ENCODE peak calls at places on chromosomes 2 and 18, in four cellular contexts. K is uterus, B is fibroblast of lung, C is NB4. H is an unnamed sample.

GRCh38 chr2:200051621-200051945 is 96.2 kb downstream of the MAIP1 start:
- DNase-seq in K (no peak), C (no peak), B (peak), H (no peak)

GRCh38 chr2:239159476-239159911 is 241.3 kb downstream of the HDAC4 start:
- DNase-seq in K (no peak), B (no peak), C (no peak), H (no peak)

GRCh38 chr2:217553202-217553601 is 449.6 kb downstream of the TNS1 start:
- DNase-seq in B (no peak), K (no peak), C (no peak), H (no peak)

GRCh38 chr2:207743514-207743913 is 26.2 kb downstream of the FZD5 start:
- DNase-seq in C (no peak), K (no peak), B (no peak), H (no peak)

GRCh38 chr2:15316370-15316814 is 244.7 kb downstream of the NBAS start:
- DNase-seq in B (no peak), C (no peak), K (no peak), H (no peak)

GRCh38 chr2:237184923-237185580 is 99.4 kb downstream of the COPS8 start:
- DNase-seq in B (no peak), K (no peak), C (no peak), H (no peak)

GRCh38 chr2:98465456-98466201 is 21.0 kb downstream of the INPP4A start:
- DNase-seq in C (peak), B (peak), K (peak), H (no peak)

GRCh38 chr2:74375838-74376237 is 4.3 kb downstream of the DCTN1 start:
- DNase-seq in C (peak), K (no peak), B (no peak), H (no peak)

GRCh38 chr18:79690071-79690470 is 10.5 kb downstream of the CTDP1 start:
- DNase-seq in K (no peak), C (no peak), B (no peak), H (no peak)

GRCh38 chr2:11022064-11022463 is 110.3 kb downstream of the KCNF1 start:
- DNase-seq in K (no peak), B (no peak), C (no peak), H (no peak)

GRCh38 chr2:66693007-66693965 is 258.4 kb downstream of the MEIS1 start:
- DNase-seq in C (no peak), K (no peak), B (no peak), H (no peak)

GRCh38 chr2:63875143-63875542 is 33.4 kb downstream of the UGP2 start:
- DNase-seq in C (no peak), B (peak), K (no peak), H (no peak)

GRCh38 chr2:12456293-12457151 is 260.2 kb upstream of the TRIB2 start:
- DNase-seq in B (peak), C (peak), K (peak), H (peak)

GRCh38 chr18:2036136-2036535 is 535.2 kb downstream of the METTL4 start:
- DNase-seq in C (no peak), B (peak), K (no peak), H (no peak)

GRCh38 chr2:191831410-191831994 is 15.4 kb downstream of the CAVIN2 start:
- DNase-seq in K (no peak), B (no peak), C (no peak), H (no peak)

GRCh38 chr18:10145523-10145922 is 231.7 kb downstream of the VAPA start:
- DNase-seq in K (no peak), C (no peak), B (no peak), H (no peak)

GRCh38 chr2:106944220-106944619 is 58.3 kb upstream of the ST6GAL2 start:
- DNase-seq in C (no peak), B (peak), K (no peak), H (peak)

GRCh38 chr18:12929477-12930083 is 18.2 kb upstream of the SEH1L start:
- DNase-seq in B (no peak), C (no peak), K (no peak), H (no peak)

GRCh38 chr2:234564719-234565118 is 67.8 kb upstream of the ARL4C start:
- DNase-seq in B (peak), C (no peak), K (no peak), H (no peak)

GRCh38 chr2:205660521-205661124 is 21.7 kb upstream of the NRP2 start:
- DNase-seq in K (peak), C (peak), B (peak), H (peak)

GRCh38 chr18:32081881-32082280 is 9.8 kb upstream of the RNF138 start:
- DNase-seq in B (peak), C (no peak), K (no peak), H (no peak)

GRCh38 chr2:222907790-222908431 is 47.1 kb downstream of the ACSL3 start:
- DNase-seq in C (no peak), K (no peak), B (peak), H (no peak)

GRCh38 chr2:180890781-180891180 is 89.6 kb upstream of the UBE2E3 start:
- DNase-seq in B (peak), C (no peak), K (no peak), H (no peak)

GRCh38 chr18:70931942-70932814 is 643.3 kb downstream of the SOCS6 start:
- DNase-seq in K (no peak), C (peak), B (peak), H (peak)

GRCh38 chr2:85802337-85803103 is 48.7 kb downstream of the ATOH8 start:
- DNase-seq in C (no peak), K (no peak), B (no peak), H (no peak)

GRCh38 chr18:76522104-76522503 is 27.1 kb upstream of the ZNF516 start:
- DNase-seq in C (no peak), B (peak), K (no peak), H (no peak)

GRCh38 chr18:76521367-76521766 is 26.3 kb upstream of the ZNF516 start:
- DNase-seq in K (no peak), C (no peak), B (no peak), H (no peak)

GRCh38 chr18:76518543-76519155 is 23.6 kb upstream of the ZNF516 start:
- DNase-seq in B (peak), K (peak), C (peak), H (peak)

GRCh38 chr18:76518073-76518472 is 23.0 kb upstream of the ZNF516 start:
- DNase-seq in K (no peak), C (no peak), B (peak), H (no peak)

DNA sequence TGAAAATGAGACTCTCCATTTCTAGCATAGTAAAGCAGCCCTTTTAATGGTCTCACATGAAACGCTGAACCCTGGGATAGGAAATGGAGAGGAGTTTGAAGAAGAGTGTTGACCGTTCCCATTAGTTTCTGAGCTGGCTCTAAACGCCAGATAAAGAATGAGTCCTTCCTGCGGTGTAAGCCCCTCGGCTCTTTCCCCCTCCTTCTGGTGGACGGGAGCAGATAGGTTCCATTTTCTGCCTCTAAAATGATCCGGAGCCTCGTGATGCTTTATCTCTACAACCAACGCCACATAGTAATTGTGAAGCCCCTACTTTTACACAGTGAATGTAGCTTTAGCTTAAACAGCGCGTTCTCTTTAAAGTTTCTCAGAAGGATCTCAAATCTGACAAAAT is 24.1 kb upstream of the ZNF516 start:
- DNase-seq in C (no peak), B (peak), K (no peak), H (no peak)
- H3K4me3 ChIP-seq in C (no peak), B (peak), K (peak), H (peak)

GRCh38 chr2:241616168-241617125 is 20.5 kb downstream of the THAP4 start:
- DNase-seq in K (no peak), C (no peak), B (no peak), H (no peak)

GRCh38 chr2:241618836-241619235 is 18.1 kb downstream of the THAP4 start:
- DNase-seq in C (no peak), B (no peak), K (no peak), H (no peak)

GRCh38 chr2:241619602-241620418 is 17.1 kb downstream of the THAP4 start:
- DNase-seq in K (no peak), C (no peak), B (no peak), H (no peak)

GRCh38 chr2:241617431-241618154 is 19.4 kb downstream of the THAP4 start:
- DNase-seq in B (no peak), C (no peak), K (no peak), H (no peak)

GRCh38 chr2:241618296-241618805 is 18.6 kb downstream of the THAP4 start:
- DNase-seq in C (no peak), B (no peak), K (no peak), H (no peak)
- H3K4me3 ChIP-seq in C (no peak), B (no peak), K (no peak), H (no peak)

DNA sequence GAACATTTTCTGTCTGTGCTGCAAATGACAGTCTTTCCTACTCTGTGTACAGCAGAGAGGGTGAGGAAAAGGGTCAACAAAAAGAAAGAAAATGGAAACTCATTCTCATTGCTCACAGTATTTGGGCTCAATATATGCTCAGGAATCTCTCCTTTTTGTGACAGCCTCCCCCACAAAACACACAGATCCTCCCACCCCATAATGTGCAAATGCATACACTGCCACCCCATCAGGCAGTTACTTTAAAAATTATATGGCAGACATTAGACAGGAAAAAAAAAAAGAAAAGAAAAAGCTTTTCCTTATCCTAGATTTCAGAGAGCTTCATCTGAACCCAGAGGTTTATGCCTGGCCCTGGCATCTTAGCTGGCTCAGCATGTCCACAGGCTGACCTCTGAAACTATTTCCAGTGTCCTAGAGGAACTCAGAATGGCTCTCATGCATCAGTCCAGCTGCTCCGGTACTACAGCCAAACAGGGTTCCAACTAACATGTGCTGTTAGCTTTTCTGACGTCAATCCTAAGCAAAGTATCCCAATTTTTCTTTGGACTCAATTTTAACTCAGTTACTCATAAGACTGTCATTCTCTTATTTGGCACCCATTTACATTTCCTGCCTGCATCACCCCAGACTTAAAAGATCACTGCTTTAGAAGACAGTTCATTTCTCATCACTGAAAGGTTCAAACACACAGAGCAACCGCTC is 105.9 kb downstream of the RBMS1 start:
- DNase-seq in K (peak), B (peak), C (no peak), H (peak)
- H3K4me3 ChIP-seq in K (no peak), B (no peak), C (no peak), H (no peak)

GRCh38 chr2:189578272-189578671 is 2.3 kb downstream of the SLC40A1 start:
- DNase-seq in K (no peak), C (no peak), B (no peak), H (no peak)
- H3K4me3 ChIP-seq in K (peak), C (no peak), B (no peak), H (no peak)

GRCh38 chr2:69181806-69182427 is 168.9 kb downstream of the ANTXR1 start:
- DNase-seq in B (peak), K (no peak), C (peak), H (no peak)

GRCh38 chr2:69186614-69187013 is 173.6 kb downstream of the ANTXR1 start:
- DNase-seq in B (no peak), K (no peak), C (no peak), H (no peak)

GRCh38 chr2:69185807-69186206 is 172.8 kb downstream of the ANTXR1 start:
- DNase-seq in K (no peak), C (peak), B (peak), H (peak)

GRCh38 chr2:69183659-69184058 is 170.7 kb downstream of the ANTXR1 start:
- DNase-seq in B (no peak), C (no peak), K (no peak), H (no peak)

GRCh38 chr2:69184224-69184623 is 171.2 kb downstream of the ANTXR1 start:
- DNase-seq in K (no peak), C (no peak), B (no peak), H (no peak)
- H3K4me3 ChIP-seq in K (no peak), C (no peak), B (no peak), H (no peak)

GRCh38 chr2:26901326-26902183 is 53.6 kb downstream of the DPYSL5 start:
- DNase-seq in C (no peak), B (no peak), K (no peak), H (no peak)
- H3K4me3 ChIP-seq in C (no peak), B (no peak), K (no peak), H (no peak)